ENCODE peak calls at places on chromosomes 3 and 15, in six cellular contexts. E, Q, Z, N, X and I are unnamed samples.
A peak's percentile ranks its signal among the peaks of the same experiment; 100 is the strongest.

GRCh38 chr3:86830566-86830965 is 160.4 kb downstream of the VGLL3 start:
- DNase-seq in X (no peak), N (peak; percentile 84), Z (peak; percentile 47), E (peak; percentile 55), Q (no peak), I (no peak)

GRCh38 chr3:189635385-189635784 is 4.2 kb downstream of the TP63 start:
- DNase-seq in N (no peak), Z (no peak), Q (no peak), E (no peak), X (no peak), I (no peak)

GRCh38 chr15:60406513-60407124 is 8.8 kb upstream of the ANXA2 start:
- DNase-seq in Z (no peak), N (no peak), Q (no peak), E (no peak), X (no peak), I (no peak)

GRCh38 chr3:172104471-172105072 is 65.2 kb downstream of the FNDC3B start:
- DNase-seq in N (peak; percentile 61), X (no peak), E (peak; percentile 57), Q (no peak), Z (no peak), I (peak; percentile 30)

GRCh38 chr15:90686435-90687218 is 30.5 kb upstream of the BLM start:
- DNase-seq in N (no peak), E (no peak), Z (peak; percentile 31), Q (no peak), X (no peak), I (no peak)

GRCh38 chr3:21729888-21730459 is 21.0 kb downstream of the ZNF385D start:
- DNase-seq in N (no peak), E (peak; percentile 44), Q (no peak), Z (no peak), X (no peak), I (no peak)

GRCh38 chr3:185283374-185283935 is 29.6 kb upstream of the EHHADH start:
- DNase-seq in E (peak; percentile 48), Z (peak; percentile 16), N (peak; percentile 45), X (no peak), Q (no peak), I (no peak)

GRCh38 chr3:60146121-60146520 is 1096.3 kb upstream of the CFAP20DC start:
- DNase-seq in N (no peak), Z (no peak), Q (no peak), X (no peak), E (no peak), I (no peak)

GRCh38 chr3:30550246-30550645 is 56.2 kb upstream of the TGFBR2 start:
- DNase-seq in N (no peak), X (no peak), E (peak; percentile 56), Q (no peak), Z (no peak), I (peak; percentile 90)

GRCh38 chr3:134039161-134039862 is 9.6 kb upstream of the SLCO2A1 start:
- DNase-seq in Z (no peak), E (no peak), N (no peak), Q (no peak), X (no peak), I (no peak)

GRCh38 chr3:8755564-8756237 is 13.7 kb downstream of the OXTR start:
- DNase-seq in Q (no peak), N (no peak), E (no peak), X (no peak), Z (no peak), I (peak; percentile 24)

GRCh38 chr3:42906085-42906904 is at the start of gene ZNF662:
- DNase-seq in Q (peak; percentile 75), E (peak; percentile 13), X (no peak), Z (no peak), N (no peak), I (peak; percentile 28)

GRCh38 chr15:84684092-84684491 is 26.1 kb upstream of the NMB start:
- DNase-seq in Q (no peak), N (peak; percentile 57), Z (peak; percentile 53), X (no peak), E (peak; percentile 70), I (no peak)

GRCh38 chr3:134846084-134846483 is 51.0 kb downstream of the EPHB1 start:
- DNase-seq in Z (no peak), N (no peak), E (no peak), Q (no peak), X (no peak), I (no peak)

GRCh38 chr3:184582583-184582982 is 21.0 kb downstream of the EPHB3 start:
- DNase-seq in N (no peak), Z (no peak), E (peak; percentile 28), X (no peak), Q (no peak), I (no peak)

GRCh38 chr15:31333820-31334219 is 7.2 kb downstream of the KLF13 start:
- DNase-seq in E (no peak), Z (no peak), X (no peak), Q (no peak), N (no peak), I (no peak)

GRCh38 chr3:130468311-130468710 is 48.7 kb upstream of the COL6A6 start:
- DNase-seq in E (no peak), Z (no peak), N (no peak), Q (no peak), X (no peak), I (no peak)

GRCh38 chr15:88031461-88031860 is 225.1 kb downstream of the NTRK3 start:
- DNase-seq in Z (no peak), X (no peak), N (no peak), E (no peak), Q (no peak), I (no peak)

GRCh38 chr3:128012050-128012449 is 40.2 kb upstream of the SEC61A1 start:
- DNase-seq in N (no peak), E (peak; percentile 3), Z (no peak), Q (no peak), X (no peak), I (no peak)

GRCh38 chr15:77497108-77497737 is 76.5 kb downstream of the HMG20A start:
- DNase-seq in X (no peak), Q (peak; percentile 84), E (peak; percentile 60), Z (no peak), N (peak; percentile 45), I (peak; percentile 39)

GRCh38 chr15:89349212-89349558 is 14.6 kb upstream of the POLG start:
- DNase-seq in E (no peak), X (no peak), N (no peak), Z (no peak), Q (no peak), I (no peak)

GRCh38 chr15:101105059-101105851 is 146.6 kb downstream of the CHSY1 start:
- DNase-seq in N (peak; percentile 36), Q (no peak), X (no peak), Z (peak; percentile 34), E (no peak), I (no peak)

GRCh38 chr15:32824777-32825176 is 107.0 kb downstream of the GREM1 start:
- DNase-seq in N (peak; percentile 96), X (no peak), Z (peak; percentile 92), Q (no peak), E (peak; percentile 85), I (peak; percentile 90)

GRCh38 chr3:187013080-187013838 is 82.9 kb downstream of the ST6GAL1 start:
- DNase-seq in Z (peak; percentile 74), X (no peak), E (peak; percentile 69), N (no peak), Q (peak; percentile 27), I (peak; percentile 48)

GRCh38 chr3:129569856-129570255 is 26.9 kb downstream of the H1-8 start:
- DNase-seq in X (no peak), Z (no peak), Q (no peak), N (no peak), E (no peak), I (no peak)

GRCh38 chr15:80693682-80694623 is 1.2 kb upstream of the ABHD17C start:
- DNase-seq in N (no peak), Q (no peak), E (no peak), Z (peak; percentile 39), X (no peak), I (peak; percentile 13)

GRCh38 chr3:116939091-116939490 is 229.5 kb downstream of the TUSC7 start:
- DNase-seq in X (no peak), Q (no peak), Z (no peak), N (no peak), E (no peak), I (no peak)